ENCODE peak calls at places on chromosomes 7 and 10, in five cellular contexts. One of them, this sample, is unnamed.

GRCh38 chr7:97844036-97844435 is 28.2 kb downstream of the ASNS start:
- DNase-seq in CD8-positive, alpha-beta memory T cell: no peak
- DNase-seq in upper lobe of right lung: no peak
- DNase-seq in astrocyte: no peak
- DNase-seq in neuronal stem cell: no peak
- DNase-seq in this sample: no peak

GRCh38 chr7:7812112-7812511 is 93.7 kb upstream of the RPA3 start:
- DNase-seq in CD8-positive, alpha-beta memory T cell: no peak
- DNase-seq in upper lobe of right lung: no peak
- DNase-seq in astrocyte: no peak
- DNase-seq in neuronal stem cell: no peak
- DNase-seq in this sample: no peak

GRCh38 chr7:75690121-75690523 is 48.6 kb downstream of the HIP1 start:
- DNase-seq in CD8-positive, alpha-beta memory T cell: no peak
- DNase-seq in upper lobe of right lung: peak
- DNase-seq in astrocyte: no peak
- DNase-seq in neuronal stem cell: no peak
- DNase-seq in this sample: no peak

GRCh38 chr7:128840326-128841170 is 10.3 kb downstream of the FLNC start:
- DNase-seq in CD8-positive, alpha-beta memory T cell: no peak
- DNase-seq in upper lobe of right lung: peak
- DNase-seq in astrocyte: no peak
- DNase-seq in neuronal stem cell: no peak
- DNase-seq in this sample: peak

GRCh38 chr10:53771701-53772100 is 999.1 kb upstream of the MBL2 start:
- DNase-seq in CD8-positive, alpha-beta memory T cell: no peak
- DNase-seq in upper lobe of right lung: no peak
- DNase-seq in astrocyte: no peak
- DNase-seq in neuronal stem cell: no peak
- DNase-seq in this sample: no peak

GRCh38 chr7:39650676-39651075 is 27.3 kb downstream of the RALA start:
- DNase-seq in CD8-positive, alpha-beta memory T cell: no peak
- DNase-seq in upper lobe of right lung: no peak
- DNase-seq in astrocyte: peak
- DNase-seq in neuronal stem cell: no peak
- DNase-seq in this sample: no peak

GRCh38 chr7:54778166-54778565 is 19.2 kb upstream of the SEC61G start:
- DNase-seq in CD8-positive, alpha-beta memory T cell: no peak
- DNase-seq in upper lobe of right lung: no peak
- DNase-seq in astrocyte: no peak
- DNase-seq in neuronal stem cell: no peak
- DNase-seq in this sample: no peak

GRCh38 chr10:36888925-36889573 is 236.3 kb upstream of the ANKRD30A start:
- DNase-seq in CD8-positive, alpha-beta memory T cell: no peak
- DNase-seq in upper lobe of right lung: no peak
- DNase-seq in astrocyte: no peak
- DNase-seq in neuronal stem cell: peak
- DNase-seq in this sample: no peak

GRCh38 chr7:105402221-105403095 is 13.7 kb upstream of the SRPK2 start:
- DNase-seq in CD8-positive, alpha-beta memory T cell: no peak
- DNase-seq in upper lobe of right lung: no peak
- DNase-seq in astrocyte: peak
- DNase-seq in neuronal stem cell: no peak
- DNase-seq in this sample: no peak

GRCh38 chr7:100629117-100629711 is 12.1 kb downstream of the TFR2 start:
- DNase-seq in CD8-positive, alpha-beta memory T cell: no peak
- DNase-seq in upper lobe of right lung: no peak
- DNase-seq in astrocyte: no peak
- DNase-seq in neuronal stem cell: no peak
- DNase-seq in this sample: no peak

GRCh38 chr10:11822031-11822756 is 962 bp upstream of the PROSER2 start:
- DNase-seq in CD8-positive, alpha-beta memory T cell: no peak
- DNase-seq in upper lobe of right lung: no peak
- DNase-seq in astrocyte: no peak
- DNase-seq in neuronal stem cell: no peak
- DNase-seq in this sample: no peak

GRCh38 chr10:67599597-67599996 is 96.4 kb downstream of the CTNNA3 start:
- DNase-seq in CD8-positive, alpha-beta memory T cell: no peak
- DNase-seq in upper lobe of right lung: no peak
- DNase-seq in astrocyte: no peak
- DNase-seq in neuronal stem cell: no peak
- DNase-seq in this sample: no peak

GRCh38 chr7:146478975-146479492 is 362.4 kb downstream of the CNTNAP2 start:
- DNase-seq in CD8-positive, alpha-beta memory T cell: no peak
- DNase-seq in upper lobe of right lung: no peak
- DNase-seq in astrocyte: no peak
- DNase-seq in neuronal stem cell: no peak
- DNase-seq in this sample: no peak

GRCh38 chr7:5596896-5597246 is 173.2 kb upstream of the TNRC18 start:
- DNase-seq in CD8-positive, alpha-beta memory T cell: no peak
- DNase-seq in upper lobe of right lung: no peak
- DNase-seq in astrocyte: no peak
- DNase-seq in neuronal stem cell: no peak
- DNase-seq in this sample: peak
- H3K4me3 ChIP-seq in CD8-positive, alpha-beta memory T cell: no peak
- H3K4me3 ChIP-seq in upper lobe of right lung: no peak
- H3K4me3 ChIP-seq in astrocyte: peak
- H3K4me3 ChIP-seq in neuronal stem cell: no peak
- H3K4me3 ChIP-seq in this sample: no peak

DNA sequence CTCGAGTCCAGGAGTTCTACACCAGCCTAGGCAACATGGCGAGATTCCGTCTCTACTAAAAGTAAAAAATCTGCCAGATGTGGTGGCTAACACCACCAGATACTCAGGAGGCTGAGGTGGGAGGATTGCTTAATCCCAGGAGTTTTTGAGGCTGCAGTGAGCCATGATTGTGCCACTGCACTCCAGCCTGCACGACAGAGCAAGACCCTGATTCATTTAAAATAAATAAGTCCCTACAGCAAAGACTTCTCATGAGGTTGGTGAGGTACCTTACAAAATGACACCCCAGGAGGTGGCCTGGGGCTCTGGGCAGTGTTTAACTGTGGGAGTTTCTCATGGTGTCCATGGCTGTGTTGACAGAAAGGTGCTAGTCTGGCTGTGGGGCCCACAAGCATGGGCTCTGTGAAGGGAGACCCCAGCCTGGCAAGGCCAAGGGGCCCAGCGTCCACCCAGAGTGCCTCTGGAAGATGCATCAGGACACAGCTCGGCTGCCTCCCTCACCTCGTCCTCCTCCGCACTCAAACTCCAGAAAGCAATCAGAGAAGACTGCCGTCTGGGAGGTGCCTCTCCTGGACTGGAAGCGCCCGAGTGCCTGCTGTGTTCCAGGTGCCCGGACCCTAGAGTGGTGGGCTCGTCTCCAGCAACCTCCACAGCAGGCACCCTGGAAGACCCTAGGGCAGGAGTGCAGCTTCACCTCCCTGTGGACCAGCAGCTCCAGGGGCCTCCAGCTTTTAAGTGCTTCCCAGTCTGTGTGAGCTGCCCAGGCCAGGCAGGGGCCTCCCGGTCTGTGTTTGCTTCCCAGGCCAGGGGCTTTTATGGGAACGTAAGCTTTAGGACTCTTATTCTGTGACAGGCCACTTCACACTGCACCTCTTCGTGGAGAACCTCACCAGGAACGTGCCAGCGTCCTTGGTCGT is 6.3 kb upstream of the PWWP2B start:
- DNase-seq in CD8-positive, alpha-beta memory T cell: no peak
- DNase-seq in upper lobe of right lung: peak
- DNase-seq in astrocyte: no peak
- DNase-seq in neuronal stem cell: no peak
- DNase-seq in this sample: peak
- H3K4me3 ChIP-seq in CD8-positive, alpha-beta memory T cell: no peak
- H3K4me3 ChIP-seq in upper lobe of right lung: no peak
- H3K4me3 ChIP-seq in astrocyte: no peak
- H3K4me3 ChIP-seq in neuronal stem cell: no peak
- H3K4me3 ChIP-seq in this sample: no peak

DNA sequence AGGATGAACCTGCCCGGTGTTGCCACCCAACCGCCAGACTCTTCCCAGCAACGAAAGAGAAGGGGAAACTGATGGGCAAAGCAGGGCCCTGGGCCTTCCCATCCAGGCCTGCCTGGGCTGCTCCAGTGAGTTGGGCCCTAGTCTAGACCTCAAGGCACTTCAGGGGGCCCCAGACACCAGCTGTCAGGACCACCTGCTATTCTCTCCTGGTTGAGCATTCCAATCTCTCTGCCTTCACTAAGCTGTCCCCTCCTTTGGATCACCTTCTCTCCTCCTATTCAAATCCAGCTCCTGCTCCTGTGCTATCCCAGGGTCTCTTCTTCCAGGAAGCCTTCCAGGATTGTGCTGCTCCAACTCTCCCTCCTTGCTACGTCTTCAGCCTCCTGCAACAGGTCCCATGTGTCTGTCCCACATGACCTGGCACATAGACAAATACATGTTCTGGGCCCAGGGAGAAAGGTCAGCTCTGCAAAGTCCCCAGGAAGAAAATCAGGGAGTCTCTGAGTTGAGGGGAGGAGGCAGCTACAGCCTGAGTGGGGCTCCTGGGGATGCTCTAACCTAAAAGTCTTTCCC is 3.1 kb downstream of the STX1A start:
- DNase-seq in CD8-positive, alpha-beta memory T cell: no peak
- DNase-seq in upper lobe of right lung: no peak
- DNase-seq in astrocyte: no peak
- DNase-seq in neuronal stem cell: no peak
- DNase-seq in this sample: no peak
- H3K4me3 ChIP-seq in CD8-positive, alpha-beta memory T cell: no peak
- H3K4me3 ChIP-seq in upper lobe of right lung: no peak
- H3K4me3 ChIP-seq in astrocyte: peak
- H3K4me3 ChIP-seq in neuronal stem cell: no peak
- H3K4me3 ChIP-seq in this sample: no peak

GRCh38 chr7:77393954-77394353 is 22.2 kb downstream of the GSAP start:
- DNase-seq in CD8-positive, alpha-beta memory T cell: no peak
- DNase-seq in upper lobe of right lung: no peak
- DNase-seq in astrocyte: no peak
- DNase-seq in neuronal stem cell: no peak
- DNase-seq in this sample: no peak

GRCh38 chr7:77391230-77391629 is 24.9 kb downstream of the GSAP start:
- DNase-seq in CD8-positive, alpha-beta memory T cell: no peak
- DNase-seq in upper lobe of right lung: no peak
- DNase-seq in astrocyte: no peak
- DNase-seq in neuronal stem cell: no peak
- DNase-seq in this sample: no peak

GRCh38 chr7:77396894-77397547 is 19.1 kb downstream of the GSAP start:
- DNase-seq in CD8-positive, alpha-beta memory T cell: no peak
- DNase-seq in upper lobe of right lung: no peak
- DNase-seq in astrocyte: no peak
- DNase-seq in neuronal stem cell: no peak
- DNase-seq in this sample: no peak

GRCh38 chr7:77395543-77395942 is 20.6 kb downstream of the GSAP start:
- DNase-seq in CD8-positive, alpha-beta memory T cell: no peak
- DNase-seq in upper lobe of right lung: no peak
- DNase-seq in astrocyte: no peak
- DNase-seq in neuronal stem cell: no peak
- DNase-seq in this sample: no peak

DNA sequence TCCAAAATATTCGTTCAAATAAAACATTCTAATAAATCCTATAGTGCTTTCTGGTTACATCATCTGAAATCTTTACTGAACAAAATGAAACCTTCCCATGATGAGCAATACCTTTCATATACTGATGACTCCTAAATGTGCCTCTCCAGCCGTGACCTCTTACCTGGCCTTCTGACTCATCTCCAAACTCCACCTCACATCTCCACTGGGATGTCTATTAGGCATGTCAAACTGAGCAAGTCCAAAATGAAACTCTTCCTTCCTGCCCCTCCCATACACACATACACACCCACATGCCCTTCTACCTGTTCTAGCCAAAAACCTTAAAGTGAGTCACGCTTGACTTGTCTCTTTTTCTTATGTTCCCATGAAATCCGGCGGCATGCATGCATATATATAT is 22.9 kb downstream of the GSAP start:
- DNase-seq in CD8-positive, alpha-beta memory T cell: no peak
- DNase-seq in upper lobe of right lung: no peak
- DNase-seq in astrocyte: no peak
- DNase-seq in neuronal stem cell: no peak
- DNase-seq in this sample: no peak
- H3K4me3 ChIP-seq in CD8-positive, alpha-beta memory T cell: no peak
- H3K4me3 ChIP-seq in upper lobe of right lung: no peak
- H3K4me3 ChIP-seq in astrocyte: no peak
- H3K4me3 ChIP-seq in neuronal stem cell: no peak
- H3K4me3 ChIP-seq in this sample: no peak

DNA sequence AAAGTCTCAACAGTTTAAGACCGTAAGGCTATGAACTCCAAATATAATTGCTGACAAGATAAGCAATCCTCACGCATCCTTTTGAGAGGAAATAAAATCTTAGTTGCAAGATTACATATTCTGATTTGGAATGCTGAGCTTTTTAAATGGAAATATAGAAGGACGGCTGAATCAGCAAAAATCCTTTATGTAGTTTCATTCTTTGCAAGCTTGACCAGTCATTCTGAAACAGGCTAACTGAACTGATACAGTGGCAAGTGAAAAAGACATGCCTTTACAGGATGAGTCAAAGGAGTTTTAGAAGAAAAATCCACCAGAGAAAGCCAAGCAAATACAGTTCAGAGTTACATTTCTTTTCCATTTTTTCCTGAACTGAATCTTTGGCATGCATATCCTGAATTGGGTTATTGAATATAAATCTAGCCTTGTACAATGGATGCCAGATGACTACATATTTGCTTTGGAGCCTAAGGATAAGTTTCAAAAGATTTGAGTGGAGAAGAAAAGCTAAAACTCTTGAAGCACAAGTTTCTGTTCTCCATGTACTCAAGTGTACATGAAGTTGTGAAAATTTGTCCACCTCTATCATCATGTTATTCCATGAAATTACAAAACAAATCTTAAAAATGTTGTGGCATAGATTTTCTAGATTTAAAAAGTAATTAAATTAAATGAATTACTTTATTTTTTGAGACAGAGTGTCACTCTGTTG is 4.4 kb downstream of the VIM start:
- DNase-seq in CD8-positive, alpha-beta memory T cell: no peak
- DNase-seq in upper lobe of right lung: no peak
- DNase-seq in astrocyte: no peak
- DNase-seq in neuronal stem cell: no peak
- DNase-seq in this sample: no peak
- H3K4me3 ChIP-seq in CD8-positive, alpha-beta memory T cell: no peak
- H3K4me3 ChIP-seq in upper lobe of right lung: peak
- H3K4me3 ChIP-seq in astrocyte: peak
- H3K4me3 ChIP-seq in neuronal stem cell: no peak
- H3K4me3 ChIP-seq in this sample: peak

DNA sequence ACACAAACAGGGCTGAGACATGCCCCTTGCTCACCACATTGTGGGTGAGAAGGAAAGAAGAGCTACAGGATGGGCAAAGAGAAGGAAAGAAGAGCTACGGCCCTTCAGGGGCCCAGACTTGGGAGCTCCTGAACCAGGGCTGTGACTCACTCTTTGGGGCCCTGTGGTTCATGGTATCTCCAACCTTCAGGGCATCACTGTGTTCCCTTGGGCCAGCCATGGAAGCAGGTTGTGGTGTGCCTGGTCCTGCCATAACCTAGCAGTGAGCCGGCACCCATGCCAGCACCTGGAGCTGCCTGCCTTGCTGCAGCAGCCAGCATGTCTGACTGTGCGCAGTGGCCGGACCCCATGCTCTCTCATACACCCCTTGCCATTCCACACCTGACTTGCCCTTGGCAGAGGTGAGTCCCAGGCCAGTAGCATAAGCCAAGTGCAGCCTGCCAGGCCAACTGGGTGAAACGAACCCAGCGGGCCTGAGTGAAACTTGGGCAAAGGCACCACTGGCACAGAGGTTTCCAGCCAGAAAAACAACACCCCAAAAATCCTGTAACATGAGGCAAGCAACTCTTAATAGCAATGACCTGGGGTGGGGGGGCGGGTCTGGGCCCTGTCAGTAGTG is 89.0 kb upstream of the CACUL1 start:
- DNase-seq in CD8-positive, alpha-beta memory T cell: no peak
- DNase-seq in upper lobe of right lung: no peak
- DNase-seq in astrocyte: no peak
- DNase-seq in neuronal stem cell: no peak
- DNase-seq in this sample: no peak
- H3K4me3 ChIP-seq in CD8-positive, alpha-beta memory T cell: no peak
- H3K4me3 ChIP-seq in upper lobe of right lung: no peak
- H3K4me3 ChIP-seq in astrocyte: no peak
- H3K4me3 ChIP-seq in neuronal stem cell: peak
- H3K4me3 ChIP-seq in this sample: no peak

GRCh38 chr7:114944742-114945625 is 23.1 kb downstream of the MDFIC start:
- DNase-seq in CD8-positive, alpha-beta memory T cell: no peak
- DNase-seq in upper lobe of right lung: no peak
- DNase-seq in astrocyte: peak
- DNase-seq in neuronal stem cell: peak
- DNase-seq in this sample: peak
- H3K4me3 ChIP-seq in CD8-positive, alpha-beta memory T cell: no peak
- H3K4me3 ChIP-seq in upper lobe of right lung: no peak
- H3K4me3 ChIP-seq in astrocyte: peak
- H3K4me3 ChIP-seq in neuronal stem cell: no peak
- H3K4me3 ChIP-seq in this sample: peak

This sample was measured in ovary.